ENCODE peak calls at places on chromosomes 1 and 21, in four cellular contexts. One of them, this sample, is unnamed.

GRCh38 chr1:20702416-20702815 is 15.4 kb downstream of the KIF17 start:
- DNase-seq in A549: no peak
- DNase-seq in K562: peak
- DNase-seq in HepG2: no peak
- DNase-seq in this sample: no peak

GRCh38 chr1:37338658-37339057 is 135.7 kb upstream of the ZC3H12A start:
- DNase-seq in A549: no peak
- DNase-seq in K562: no peak
- DNase-seq in HepG2: no peak
- DNase-seq in this sample: no peak

GRCh38 chr21:34596561-34597271 is 18.2 kb downstream of the RCAN1 start:
- DNase-seq in A549: no peak
- DNase-seq in K562: no peak
- DNase-seq in HepG2: no peak
- DNase-seq in this sample: no peak

GRCh38 chr1:239879321-239880170 is 212.1 kb upstream of the FMN2 start:
- DNase-seq in A549: no peak
- DNase-seq in K562: no peak
- DNase-seq in HepG2: no peak
- DNase-seq in this sample: no peak

GRCh38 chr21:37562920-37563640 is 196.5 kb downstream of the DYRK1A start:
- DNase-seq in A549: no peak
- DNase-seq in K562: peak
- DNase-seq in HepG2: no peak
- DNase-seq in this sample: peak

GRCh38 chr1:230749635-230750034 is 2.4 kb downstream of the CAPN9 start:
- DNase-seq in A549: no peak
- DNase-seq in K562: no peak
- DNase-seq in HepG2: no peak
- DNase-seq in this sample: no peak

GRCh38 chr1:48530727-48531351 is 58.8 kb upstream of the SPATA6 start:
- DNase-seq in A549: peak
- DNase-seq in K562: peak
- DNase-seq in HepG2: peak
- DNase-seq in this sample: peak

GRCh38 chr21:41135715-41136114 is 32.2 kb upstream of the BACE2 start:
- DNase-seq in A549: no peak
- DNase-seq in K562: no peak
- DNase-seq in HepG2: no peak
- DNase-seq in this sample: no peak

GRCh38 chr1:29953938-29954337 is 717.6 kb downstream of the PTPRU start:
- DNase-seq in A549: no peak
- DNase-seq in K562: no peak
- DNase-seq in HepG2: no peak
- DNase-seq in this sample: no peak

GRCh38 chr21:41712201-41712600 is 54.7 kb downstream of the RIPK4 start:
- DNase-seq in A549: no peak
- DNase-seq in K562: no peak
- DNase-seq in HepG2: no peak
- DNase-seq in this sample: peak

GRCh38 chr1:30731806-30732276 is 8.5 kb upstream of the MATN1 start:
- DNase-seq in A549: no peak
- DNase-seq in K562: peak
- DNase-seq in HepG2: no peak
- DNase-seq in this sample: no peak

GRCh38 chr1:179973198-179974114 is 18.8 kb downstream of the CEP350 start:
- DNase-seq in A549: no peak
- DNase-seq in K562: no peak
- DNase-seq in HepG2: no peak
- DNase-seq in this sample: no peak

GRCh38 chr21:31366825-31367224 is 22.8 kb upstream of the TIAM1 start:
- DNase-seq in A549: no peak
- DNase-seq in K562: no peak
- DNase-seq in HepG2: no peak
- DNase-seq in this sample: no peak

GRCh38 chr1:10906866-10907519 is 105.5 kb upstream of the TARDBP start:
- DNase-seq in A549: no peak
- DNase-seq in K562: no peak
- DNase-seq in HepG2: no peak
- DNase-seq in this sample: no peak
- TF ChIP-seq NR3C1 in A549: no peak
- TF ChIP-seq NR3C1 in K562: no peak
- TF ChIP-seq NR3C1 in HepG2: no peak
- TF ChIP-seq NR3C1 in this sample: no peak

GRCh38 chr21:44313451-44313850 is 13.6 kb downstream of the PFKL start:
- DNase-seq in A549: no peak
- DNase-seq in K562: no peak
- DNase-seq in HepG2: no peak
- DNase-seq in this sample: no peak
- TF ChIP-seq HMGXB4 in A549: no peak
- TF ChIP-seq HMGXB4 in K562: no peak
- TF ChIP-seq HMGXB4 in HepG2: no peak
- TF ChIP-seq HMGXB4 in this sample: no peak

GRCh38 chr1:26696645-26697440 is 1.0 kb downstream of the ARID1A start:
- DNase-seq in A549: no peak
- DNase-seq in K562: peak
- DNase-seq in HepG2: no peak
- DNase-seq in this sample: peak

GRCh38 chr1:26700711-26701110 is 4.9 kb downstream of the ARID1A start:
- DNase-seq in A549: no peak
- DNase-seq in K562: no peak
- DNase-seq in HepG2: no peak
- DNase-seq in this sample: no peak

GRCh38 chr1:26697441-26697977 is 1.7 kb downstream of the ARID1A start:
- DNase-seq in A549: no peak
- DNase-seq in K562: peak
- DNase-seq in HepG2: no peak
- DNase-seq in this sample: no peak

GRCh38 chr1:26696191-26696644 is 403 bp downstream of the ARID1A start:
- DNase-seq in A549: no peak
- DNase-seq in K562: no peak
- DNase-seq in HepG2: no peak
- DNase-seq in this sample: peak

DNA sequence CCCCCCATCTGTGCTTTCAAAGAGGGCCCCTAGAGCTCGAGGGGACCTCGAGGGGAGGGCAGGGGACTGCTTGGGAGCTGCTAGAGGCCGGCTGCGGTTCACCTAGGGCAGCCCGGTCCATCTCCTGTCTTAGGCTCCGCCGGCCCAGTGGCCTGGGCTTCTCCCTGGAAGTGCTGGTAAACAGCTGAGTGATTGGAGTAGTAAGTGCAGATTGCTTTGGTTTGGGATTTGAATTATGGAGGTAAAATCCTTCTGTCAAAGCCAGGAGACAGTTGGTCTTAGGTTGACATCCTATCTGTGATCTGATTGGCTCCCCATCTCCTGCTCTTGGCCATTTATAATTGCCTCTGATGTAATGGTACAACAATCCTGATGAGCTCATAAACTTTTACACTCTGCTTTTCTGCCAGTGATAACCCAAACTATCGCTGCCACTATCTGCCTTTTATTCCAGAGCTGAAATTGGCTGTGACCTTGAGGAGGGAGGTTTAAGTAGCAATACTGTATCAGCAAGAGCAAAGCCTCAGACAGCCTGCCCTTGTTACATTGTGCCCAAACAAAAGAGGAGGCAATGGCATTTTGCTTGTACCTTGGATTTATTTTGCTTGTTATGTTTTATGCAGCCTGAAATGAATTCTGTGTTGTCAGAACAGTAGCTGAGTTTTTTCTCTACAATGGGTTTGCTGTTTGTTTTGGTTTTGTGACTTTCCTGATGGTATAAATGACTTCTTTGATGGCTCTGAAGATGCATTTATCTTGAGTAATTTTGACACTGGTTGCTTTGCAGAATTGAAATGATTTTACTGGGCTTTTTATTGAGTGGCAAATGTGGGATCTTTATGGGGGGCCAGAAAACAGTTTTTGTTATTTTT is 2.4 kb downstream of the ARID1A start:
- DNase-seq in A549: peak
- DNase-seq in K562: peak
- DNase-seq in HepG2: peak
- DNase-seq in this sample: peak
- TF ChIP-seq MAX in A549: peak
- TF ChIP-seq MAX in K562: peak
- TF ChIP-seq MAX in HepG2: peak
- TF ChIP-seq MAX in this sample: no peak

GRCh38 chr1:219927298-219927955 is 930 bp downstream of the SLC30A10 start:
- DNase-seq in A549: no peak
- DNase-seq in K562: peak
- DNase-seq in HepG2: no peak
- DNase-seq in this sample: no peak
- TF ChIP-seq NR3C1 in A549: no peak
- TF ChIP-seq NR3C1 in K562: no peak
- TF ChIP-seq NR3C1 in HepG2: no peak
- TF ChIP-seq NR3C1 in this sample: no peak

DNA sequence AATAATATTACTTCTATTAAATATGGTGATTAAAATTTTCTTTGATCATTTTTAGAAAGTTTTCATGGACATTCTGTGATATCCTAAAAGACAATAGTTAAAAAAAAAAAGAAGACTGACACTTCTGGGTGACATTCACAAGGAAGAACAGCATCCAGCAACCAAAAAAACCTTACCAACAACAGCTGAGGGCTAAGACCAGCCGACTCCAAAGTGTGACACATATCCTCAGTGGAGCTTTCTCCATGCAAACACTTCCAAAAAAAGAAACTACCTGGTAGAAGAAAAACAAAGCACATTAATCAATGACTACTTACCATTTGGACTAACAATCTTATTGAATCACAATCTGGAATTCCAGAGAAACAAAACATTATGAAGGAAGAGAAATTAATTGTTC is 88.1 kb downstream of the IARS2 start:
- DNase-seq in A549: no peak
- DNase-seq in K562: no peak
- DNase-seq in HepG2: no peak
- DNase-seq in this sample: no peak
- TF ChIP-seq HMGXB4 in A549: no peak
- TF ChIP-seq HMGXB4 in K562: no peak
- TF ChIP-seq HMGXB4 in HepG2: no peak
- TF ChIP-seq HMGXB4 in this sample: no peak

DNA sequence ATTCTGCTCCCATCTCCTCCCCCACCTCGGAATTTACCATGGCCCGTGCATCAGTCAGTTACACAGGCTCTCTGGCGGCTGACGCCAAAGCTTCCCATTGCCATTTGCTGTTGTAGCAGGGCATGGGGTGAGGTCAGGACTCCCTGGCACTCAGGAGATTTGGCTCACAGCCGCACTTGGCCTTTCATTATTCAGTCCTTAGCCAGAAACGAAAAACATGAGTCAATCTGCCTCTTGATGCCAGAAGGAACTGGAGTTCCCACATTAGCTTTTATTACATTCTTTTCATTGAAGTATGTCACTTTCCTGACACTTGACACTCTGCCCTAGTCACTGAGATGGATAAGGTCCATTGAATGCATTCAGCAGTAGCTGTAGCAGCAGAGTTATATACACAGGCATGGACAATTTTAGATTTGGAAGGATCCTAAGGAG is 260.6 kb downstream of the CACNA1E start:
- DNase-seq in A549: no peak
- DNase-seq in K562: no peak
- DNase-seq in HepG2: no peak
- DNase-seq in this sample: no peak
- TF ChIP-seq MAX in A549: no peak
- TF ChIP-seq MAX in K562: no peak
- TF ChIP-seq MAX in HepG2: no peak
- TF ChIP-seq MAX in this sample: no peak

DNA sequence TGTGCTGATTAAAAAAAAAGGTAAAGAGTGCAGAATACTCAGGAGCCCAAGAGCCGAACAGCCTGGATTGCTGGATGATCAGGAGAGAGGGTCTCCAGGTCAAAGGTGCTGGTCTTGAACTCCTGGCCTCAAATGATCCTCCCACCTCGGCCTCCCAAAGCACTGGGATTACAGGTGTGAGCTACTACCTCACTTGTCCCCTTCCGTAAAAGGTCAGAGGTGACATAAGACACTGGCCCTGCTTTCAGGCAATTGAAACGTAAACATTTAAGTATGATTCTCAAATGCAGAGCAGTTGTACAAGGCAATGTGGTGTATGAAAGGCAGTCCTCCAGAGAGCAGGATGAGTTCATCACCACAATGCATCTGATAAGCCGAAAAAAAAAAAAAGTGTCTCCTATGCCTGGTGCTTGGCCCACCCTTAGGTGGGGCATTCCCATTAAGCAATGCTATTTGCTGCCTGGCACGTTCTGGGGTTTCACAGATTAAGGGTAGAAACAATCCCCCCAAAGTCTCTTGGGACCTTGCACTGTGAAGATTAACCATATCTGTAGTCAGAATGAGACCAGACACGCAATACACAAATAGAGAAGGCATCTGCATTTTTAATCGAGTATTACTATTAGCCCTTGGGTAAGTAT is 47.7 kb downstream of the PARP1 start:
- DNase-seq in A549: no peak
- DNase-seq in K562: no peak
- DNase-seq in HepG2: no peak
- DNase-seq in this sample: no peak
- TF ChIP-seq NR3C1 in A549: no peak
- TF ChIP-seq NR3C1 in K562: no peak
- TF ChIP-seq NR3C1 in HepG2: no peak
- TF ChIP-seq NR3C1 in this sample: no peak

DNA sequence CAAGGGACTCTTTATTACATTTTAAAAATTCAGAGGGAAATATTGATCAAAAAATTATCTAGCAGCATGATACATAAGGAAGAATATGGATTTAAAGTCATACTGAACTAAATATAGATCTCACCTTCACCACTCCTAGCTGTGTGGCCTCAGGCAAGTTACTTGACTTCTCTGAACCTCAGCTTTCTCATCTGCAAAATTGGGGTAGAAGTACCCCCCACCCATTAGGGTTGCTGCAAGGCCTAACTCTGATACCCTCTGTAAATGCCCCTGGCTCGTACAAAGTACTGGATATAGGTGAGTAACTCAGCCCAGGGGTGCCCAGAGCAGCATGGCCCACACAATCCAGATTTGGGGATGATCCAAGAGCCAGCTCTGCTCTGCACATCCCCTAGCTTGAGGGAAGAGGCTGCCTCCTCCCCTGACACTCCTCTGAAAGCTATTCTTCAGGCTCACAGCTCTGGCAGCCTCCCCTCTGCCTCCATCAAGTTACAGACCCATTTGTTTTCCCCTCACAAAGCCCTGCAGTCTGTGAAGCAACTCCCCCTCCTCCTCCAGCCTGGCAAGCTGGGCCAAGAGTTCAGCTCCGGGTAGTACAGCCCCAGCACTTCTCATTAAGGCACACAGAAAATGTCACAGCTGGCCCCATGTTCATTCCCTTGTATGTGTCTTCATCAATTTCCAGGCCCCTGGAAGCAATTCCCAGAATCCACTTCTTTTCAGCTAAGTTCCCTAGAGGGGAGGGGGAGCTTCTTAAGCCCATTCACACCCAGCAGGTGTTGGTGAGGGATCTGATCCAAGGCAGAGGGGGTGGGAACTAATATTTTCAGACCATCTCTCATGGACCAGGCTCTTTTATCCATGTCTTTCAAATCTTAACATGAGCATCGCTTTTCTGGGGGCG is 143.7 kb downstream of the PLPP3 start:
- DNase-seq in A549: no peak
- DNase-seq in K562: no peak
- DNase-seq in HepG2: peak
- DNase-seq in this sample: peak
- TF ChIP-seq HMGXB4 in A549: no peak
- TF ChIP-seq HMGXB4 in K562: no peak
- TF ChIP-seq HMGXB4 in HepG2: no peak
- TF ChIP-seq HMGXB4 in this sample: no peak